ENCODE peak calls at places on chromosomes 16 and 17, in seven cellular contexts. B is HuH-7; R is astrocyte of the hippocampus; L is substantia nigra; N is CMK; O is effector memory CD4-positive, alpha-beta T cell; M is GM23338. Z is an unnamed sample.

GRCh38 chr17:81000631-81001357 is 9.2 kb downstream of the CHMP6 start:
- DNase-seq in O (no peak), N (no peak), M (no peak), B (no peak), R (no peak), L (no peak), Z (no peak)

GRCh38 chr16:59633996-59634579 is 900.0 kb upstream of the GOT2 start:
- DNase-seq in B (no peak), N (no peak), R (peak), M (no peak), L (no peak), O (no peak), Z (no peak)

GRCh38 chr17:72477529-72477928 is 356.7 kb downstream of the SOX9 start:
- DNase-seq in B (no peak), N (no peak), L (no peak), M (no peak), O (no peak), R (no peak), Z (no peak)

GRCh38 chr17:59565959-59566324 is 532 bp downstream of the DHX40 start:
- DNase-seq in B (peak), N (no peak), O (peak), M (peak), L (peak), R (peak), Z (peak)

GRCh38 chr17:66767164-66767933 is 67.6 kb upstream of the CACNG5 start:
- DNase-seq in R (no peak), B (no peak), O (no peak), M (no peak), N (no peak), L (no peak), Z (no peak)

GRCh38 chr17:77844681-77845080 is 113.8 kb upstream of the TNRC6C start:
- DNase-seq in O (no peak), R (no peak), N (no peak), B (no peak), M (no peak), L (no peak), Z (no peak)

GRCh38 chr17:33120103-33120502 is 128.5 kb downstream of the SPACA3 start:
- DNase-seq in L (no peak), N (no peak), M (no peak), B (no peak), R (peak), O (no peak), Z (no peak)

GRCh38 chr16:50547340-50547865 is 793 bp upstream of the NKD1 start:
- DNase-seq in L (no peak), B (peak), O (peak), R (peak), M (peak), N (peak), Z (no peak)

GRCh38 chr17:38617074-38617860 is 11.5 kb upstream of the SRCIN1 start:
- DNase-seq in M (peak), N (no peak), L (no peak), B (no peak), O (no peak), R (no peak), Z (no peak)

GRCh38 chr17:66849136-66849655 is 14.3 kb downstream of the CACNG5 start:
- DNase-seq in R (no peak), L (no peak), N (no peak), O (no peak), B (no peak), M (no peak), Z (no peak)

GRCh38 chr17:9371019-9371418 is 204.6 kb downstream of the STX8 start:
- DNase-seq in O (no peak), R (peak), N (no peak), M (no peak), L (no peak), B (no peak), Z (peak)

GRCh38 chr16:55502801-55503366 is 6.0 kb upstream of the LPCAT2 start:
- DNase-seq in R (peak), N (no peak), O (no peak), B (no peak), M (peak), L (peak), Z (peak)

GRCh38 chr17:13384626-13385025 is 217.1 kb downstream of the HS3ST3A1 start:
- DNase-seq in L (no peak), B (no peak), O (no peak), N (no peak), M (no peak), R (no peak), Z (no peak)

Z was measured in hypothalamus.